ENCODE peak calls at places on chromosomes 6 and 20, in seven cellular contexts. E, X, V, T, A, P and O are unnamed samples.

GRCh38 chr6:112595201-112595600 is 248.1 kb downstream of the RFPL4B start:
- DNase-seq in E (no peak), X (no peak), V (no peak), T (no peak), A (no peak), P (no peak), O (no peak)

GRCh38 chr20:24699321-24700165 is 230.1 kb downstream of the SYNDIG1 start:
- DNase-seq in E (no peak), X (no peak), V (no peak), T (peak), A (no peak), P (no peak), O (peak)

GRCh38 chr6:108940741-108941140 is 92.5 kb downstream of the ARMC2 start:
- DNase-seq in E (no peak), X (no peak), V (no peak), T (no peak), A (no peak), P (no peak), O (no peak)

GRCh38 chr6:39047434-39048327 is 900 bp upstream of the GLP1R start:
- DNase-seq in E (no peak), X (no peak), V (no peak), T (no peak), A (no peak), P (no peak), O (no peak)

GRCh38 chr6:55182016-55182650 is 7.8 kb downstream of the HCRTR2 start:
- DNase-seq in E (no peak), X (no peak), V (no peak), T (no peak), A (no peak), P (no peak), O (no peak)

GRCh38 chr6:89351632-89352328 is 742 bp downstream of the UBE2J1 start:
- DNase-seq in E (no peak), X (no peak), V (no peak), T (no peak), A (no peak), P (peak), O (peak)

GRCh38 chr6:88983532-88983931 is 20.1 kb upstream of the RNGTT start:
- DNase-seq in E (no peak), X (peak), V (no peak), T (no peak), A (no peak), P (peak), O (peak)

GRCh38 chr20:60695223-60695622 is 556.8 kb upstream of the CDH4 start:
- DNase-seq in E (no peak), X (peak), V (no peak), T (no peak), A (no peak), P (peak), O (peak)

GRCh38 chr6:155543141-155543870 is 87.7 kb upstream of the NOX3 start:
- DNase-seq in E (no peak), X (no peak), V (no peak), T (no peak), A (no peak), P (no peak), O (no peak)

GRCh38 chr6:31462026-31462963 is 35.6 kb upstream of the MICB start:
- DNase-seq in E (no peak), X (no peak), V (no peak), T (no peak), A (no peak), P (no peak), O (peak)

GRCh38 chr6:36609582-36609981 is 15.4 kb downstream of the SRSF3 start:
- DNase-seq in E (no peak), X (no peak), V (no peak), T (no peak), A (no peak), P (no peak), O (no peak)

GRCh38 chr20:47915495-47915894 is 130.2 kb upstream of the SULF2 start:
- DNase-seq in E (no peak), X (no peak), V (no peak), T (no peak), A (no peak), P (no peak), O (no peak)

GRCh38 chr6:166462461-166463135 is 79.9 kb upstream of the MPC1 start:
- DNase-seq in E (no peak), X (no peak), V (no peak), T (no peak), A (no peak), P (no peak), O (no peak)

GRCh38 chr20:44204156-44204831 is 6.3 kb downstream of the OSER1 start:
- DNase-seq in E (no peak), X (peak), V (no peak), T (no peak), A (no peak), P (peak), O (peak)

GRCh38 chr6:19150307-19150706 is 686.9 kb upstream of the ID4 start:
- DNase-seq in E (no peak), X (no peak), V (no peak), T (no peak), A (no peak), P (no peak), O (no peak)

GRCh38 chr6:10014561-10014960 is 400.3 kb downstream of the TFAP2A start:
- DNase-seq in E (no peak), X (no peak), V (no peak), T (no peak), A (no peak), P (peak), O (no peak)

GRCh38 chr20:58599966-58600365 is 51.1 kb upstream of the STX16 start:
- DNase-seq in E (no peak), X (no peak), V (no peak), T (no peak), A (no peak), P (no peak), O (no peak)

GRCh38 chr6:34104186-34104585 is 41.7 kb downstream of the GRM4 start:
- DNase-seq in E (no peak), X (no peak), V (no peak), T (no peak), A (no peak), P (no peak), O (no peak)

GRCh38 chr20:61951695-61952533 is 113.8 kb downstream of the TAF4 start:
- DNase-seq in E (no peak), X (no peak), V (no peak), T (peak), A (no peak), P (peak), O (no peak)

GRCh38 chr20:44646023-44646640 is 5.4 kb downstream of the ADA start:
- DNase-seq in E (no peak), X (peak), V (no peak), T (no peak), A (peak), P (no peak), O (no peak)

GRCh38 chr6:34059914-34060313 is 86.0 kb downstream of the GRM4 start:
- DNase-seq in E (no peak), X (no peak), V (no peak), T (no peak), A (no peak), P (no peak), O (no peak)

GRCh38 chr20:47701612-47702011 is 83.7 kb downstream of the SULF2 start:
- DNase-seq in E (no peak), X (no peak), V (no peak), T (no peak), A (no peak), P (no peak), O (no peak)

GRCh38 chr6:16518265-16518664 is 243.0 kb downstream of the ATXN1 start:
- DNase-seq in E (no peak), X (no peak), V (no peak), T (no peak), A (no peak), P (no peak), O (no peak)

GRCh38 chr20:22490287-22491187 is 93.8 kb downstream of the FOXA2 start:
- DNase-seq in E (no peak), X (peak), V (no peak), T (peak), A (no peak), P (peak), O (peak)

GRCh38 chr20:34110025-34111013 is 1.7 kb downstream of the EIF2S2 start:
- DNase-seq in E (no peak), X (no peak), V (no peak), T (no peak), A (no peak), P (no peak), O (peak)

GRCh38 chr6:112690497-112691202 is 343.5 kb downstream of the RFPL4B start:
- DNase-seq in E (no peak), X (no peak), V (no peak), T (no peak), A (no peak), P (no peak), O (peak)

GRCh38 chr6:74964871-74965441 is 240.9 kb downstream of the COL12A1 start:
- DNase-seq in E (no peak), X (no peak), V (no peak), T (no peak), A (no peak), P (no peak), O (no peak)

DNA sequence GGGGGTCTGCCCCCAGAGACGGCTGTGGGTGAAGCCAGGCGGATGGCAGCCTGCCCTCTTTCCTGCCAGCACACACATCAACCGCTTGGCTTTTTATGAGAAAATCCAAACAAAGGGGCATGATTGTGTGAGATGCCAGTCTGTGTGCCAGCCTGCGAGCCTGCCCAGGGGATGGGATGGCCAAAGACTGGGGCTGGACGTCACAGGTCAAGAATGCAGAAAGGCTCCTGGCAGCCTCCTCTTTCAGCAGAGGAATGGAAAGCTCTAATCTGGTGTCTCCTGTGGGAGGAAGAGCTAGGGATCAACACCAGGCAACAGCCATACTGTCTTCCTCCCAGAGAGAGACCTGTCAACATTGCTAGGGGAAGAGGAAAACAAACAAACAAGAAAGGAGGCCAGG is 15.8 kb downstream of the TUBB2B start:
- DNase-seq in E (no peak), X (peak), V (no peak), T (no peak), A (no peak), P (no peak), O (no peak)
- H3K4me3 ChIP-seq in E (no peak), X (no peak), V (no peak), T (no peak), A (no peak), P (no peak), O (no peak)

GRCh38 chr20:5154543-5154925 is 27.7 kb downstream of the CDS2 start:
- DNase-seq in E (no peak), X (no peak), V (no peak), T (no peak), A (no peak), P (no peak), O (no peak)

GRCh38 chr20:5150226-5151076 is 23.6 kb downstream of the CDS2 start:
- DNase-seq in E (no peak), X (no peak), V (no peak), T (no peak), A (no peak), P (peak), O (peak)

GRCh38 chr20:5153152-5153467 is 26.3 kb downstream of the CDS2 start:
- DNase-seq in E (no peak), X (no peak), V (no peak), T (no peak), A (no peak), P (no peak), O (no peak)

GRCh38 chr20:5156670-5157448 is 30.1 kb downstream of the CDS2 start:
- DNase-seq in E (no peak), X (no peak), V (no peak), T (no peak), A (no peak), P (no peak), O (peak)

DNA sequence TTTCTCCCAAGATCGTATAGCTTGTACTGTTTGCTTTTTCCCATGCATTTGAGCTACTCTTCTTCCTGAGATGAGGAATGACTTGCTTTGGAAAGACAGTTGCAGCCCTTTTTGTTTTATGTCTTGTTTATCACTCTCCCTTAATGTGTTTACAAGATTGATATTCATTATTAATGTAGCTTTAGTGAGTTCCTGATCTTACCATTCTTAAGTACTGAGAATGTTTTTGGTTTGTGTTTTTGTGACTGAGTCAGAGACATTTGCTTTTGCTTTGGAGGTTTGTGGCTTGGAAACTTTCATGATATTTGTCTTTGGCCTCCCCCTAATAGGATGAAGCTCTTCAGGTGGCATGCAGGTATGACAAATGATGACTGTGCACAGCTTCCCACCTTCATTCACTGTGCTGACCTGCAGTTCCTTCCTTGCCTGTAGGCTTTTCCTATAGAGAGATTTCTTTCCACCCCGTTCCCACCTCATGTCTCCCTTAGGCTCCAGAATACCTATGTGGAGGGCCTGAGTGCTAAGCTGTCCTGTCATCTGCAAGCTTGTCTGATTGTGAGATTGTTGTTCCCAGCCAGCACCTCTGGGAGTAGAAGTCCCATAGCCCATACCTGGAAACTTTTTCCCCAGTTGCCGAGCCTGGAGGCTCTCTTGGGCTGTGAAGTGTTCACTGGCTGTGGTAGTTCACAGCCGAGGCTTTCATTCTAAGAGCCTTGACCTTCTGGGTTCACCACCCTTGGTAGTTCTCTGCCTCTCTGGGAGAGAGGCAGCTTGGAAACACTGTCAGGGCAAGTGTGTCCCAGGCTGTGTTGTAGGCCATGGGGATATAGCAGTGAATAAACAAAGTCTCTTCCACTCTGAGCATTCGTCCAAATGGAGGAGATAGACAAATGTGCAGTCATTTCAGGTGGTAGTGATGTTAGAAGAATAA is 27.1 kb downstream of the CDS2 start:
- DNase-seq in E (no peak), X (no peak), V (no peak), T (no peak), A (no peak), P (no peak), O (no peak)
- TF ChIP-seq CTCF in E (no peak), X (no peak), V (no peak), T (no peak), A (no peak), P (no peak), O (no peak)

DNA sequence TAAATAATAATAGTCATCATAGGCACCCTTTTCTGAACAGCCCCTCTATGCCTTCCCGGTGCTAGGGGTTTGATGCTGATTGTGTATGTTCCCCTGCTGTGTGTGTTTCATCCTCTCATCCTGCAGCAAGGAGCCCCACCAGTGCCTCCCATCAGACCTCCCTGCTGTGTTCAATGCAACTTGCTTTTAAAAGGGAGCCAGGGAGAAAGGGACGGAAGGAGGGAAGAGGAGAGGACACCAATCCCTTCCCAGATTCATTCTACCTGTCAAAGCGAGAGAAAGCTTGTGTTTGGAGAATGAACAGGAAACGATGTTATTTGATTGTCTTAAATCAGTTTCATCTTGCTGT is 259.2 kb downstream of the ADGB start:
- DNase-seq in E (peak), X (no peak), V (no peak), T (no peak), A (no peak), P (no peak), O (no peak)
- H3K4me3 ChIP-seq in E (peak), X (no peak), V (peak), T (peak), A (peak), P (no peak), O (peak)

DNA sequence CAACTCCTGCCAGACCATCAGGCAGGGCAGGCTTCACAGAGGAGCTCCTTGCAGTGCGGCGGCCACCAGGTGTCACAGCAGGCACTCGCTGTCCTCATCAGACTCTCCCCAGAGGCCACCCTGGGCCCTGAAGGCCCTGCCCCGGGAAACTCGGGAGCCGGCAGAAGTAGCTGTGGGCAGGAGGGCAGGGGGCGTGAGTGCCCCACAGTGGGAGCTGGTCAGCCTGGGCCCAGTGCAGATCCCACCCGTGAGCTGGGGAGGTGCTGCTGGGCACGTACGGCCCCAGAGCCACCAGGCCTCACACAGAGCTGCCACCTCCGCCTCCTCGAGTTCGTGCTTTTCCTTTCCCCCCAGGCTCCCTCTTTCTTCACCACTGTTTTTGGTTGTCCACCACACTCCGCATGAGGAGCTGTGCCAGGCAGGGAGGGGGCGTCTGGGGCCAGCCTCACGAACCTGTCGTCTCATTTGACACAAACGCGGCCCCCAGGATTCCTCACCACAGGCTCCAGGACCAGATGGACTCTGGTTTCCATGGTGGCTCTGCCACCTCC is 33.8 kb downstream of the FRMD1 start:
- DNase-seq in E (no peak), X (no peak), V (no peak), T (peak), A (no peak), P (no peak), O (no peak)
- TF ChIP-seq CTCF in E (no peak), X (no peak), V (peak), T (no peak), A (no peak), P (no peak), O (no peak)

DNA sequence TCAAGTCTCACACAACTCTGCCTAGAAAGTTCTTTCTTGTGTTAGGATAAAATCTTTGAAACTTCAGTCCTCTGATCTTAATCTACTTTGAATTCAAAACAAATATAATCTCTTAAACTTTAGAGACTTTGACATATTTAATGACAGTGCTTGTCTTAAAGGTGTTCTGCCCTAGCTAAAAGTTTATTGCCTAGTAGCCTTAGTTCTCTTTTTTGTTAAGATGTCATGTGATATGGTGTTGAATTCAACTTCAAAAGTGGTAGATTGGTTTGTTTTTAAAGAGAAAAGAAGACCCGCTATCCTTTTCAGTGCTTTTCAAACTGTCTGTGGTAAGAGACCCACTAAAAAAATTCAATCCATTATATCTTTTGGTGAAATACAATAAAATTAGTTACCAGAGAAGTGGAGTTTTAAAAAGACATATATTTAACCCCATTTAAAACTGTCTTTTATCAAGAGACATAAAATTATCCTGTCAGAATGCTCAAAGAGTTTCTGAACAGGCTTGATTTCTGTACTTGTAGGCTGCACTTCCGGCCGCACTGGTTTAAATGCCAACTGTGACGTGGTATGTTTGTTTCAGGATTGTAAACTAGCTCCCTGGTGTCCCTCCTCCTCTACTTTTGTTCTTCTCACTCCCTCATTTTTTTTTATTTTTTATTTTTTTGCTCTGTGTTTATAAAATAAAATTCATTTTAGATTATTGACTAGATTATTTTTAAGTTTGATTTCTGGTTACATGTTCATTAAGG is 76.5 kb downstream of the QKI start:
- DNase-seq in E (peak), X (peak), V (peak), T (peak), A (peak), P (peak), O (peak)
- H3K4me3 ChIP-seq in E (no peak), X (no peak), V (no peak), T (no peak), A (no peak), P (no peak), O (no peak)

GRCh38 chr6:158763440-158764187 is 55.6 kb downstream of the EZR start:
- DNase-seq in E (no peak), X (no peak), V (no peak), T (no peak), A (peak), P (peak), O (no peak)

GRCh38 chr6:158764941-158765340 is 54.2 kb downstream of the EZR start:
- DNase-seq in E (no peak), X (no peak), V (no peak), T (no peak), A (peak), P (peak), O (no peak)

GRCh38 chr6:158766621-158767435 is 52.3 kb downstream of the EZR start:
- DNase-seq in E (no peak), X (no peak), V (no peak), T (no peak), A (no peak), P (no peak), O (no peak)

GRCh38 chr6:158764188-158764849 is 54.8 kb downstream of the EZR start:
- DNase-seq in E (no peak), X (no peak), V (no peak), T (no peak), A (peak), P (peak), O (no peak)

DNA sequence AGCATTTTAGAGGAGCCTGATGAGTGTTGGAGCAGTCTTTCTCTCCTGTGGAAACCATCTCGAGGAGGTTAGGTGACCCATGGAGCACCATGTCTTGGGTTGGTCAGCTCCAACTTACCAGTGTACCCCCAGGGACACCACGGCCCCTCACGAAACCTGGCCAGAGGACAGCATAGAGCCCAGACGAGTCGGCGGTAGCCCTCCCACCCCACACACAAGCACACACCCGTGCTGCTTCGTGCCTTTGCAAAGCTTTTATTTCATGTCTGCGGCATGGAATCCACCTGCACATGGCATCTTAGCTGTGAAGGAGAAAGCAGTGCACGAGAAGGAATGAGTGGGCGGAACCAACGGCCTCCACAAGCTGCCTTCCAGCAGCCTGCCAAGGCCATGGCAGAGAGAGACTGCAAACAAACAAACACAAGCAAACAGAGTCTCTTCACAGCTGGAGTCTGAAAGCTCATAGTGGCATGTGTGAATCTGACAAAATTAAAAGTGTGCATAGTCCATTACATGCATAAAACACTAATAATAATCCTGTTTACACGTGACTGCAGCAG is 53.6 kb downstream of the EZR start:
- DNase-seq in E (no peak), X (no peak), V (no peak), T (no peak), A (peak), P (peak), O (no peak)
- TF ChIP-seq CTCF in E (no peak), X (no peak), V (no peak), T (no peak), A (no peak), P (no peak), O (no peak)